ENCODE peak calls at places on chromosomes 6 and 20, in nine cellular contexts. Y, W, Q, N, S, M, B, H and D are unnamed samples.

GRCh38 chr6:30720738-30721197 is 616 bp downstream of the TUBB start:
- DNase-seq in Y (no peak), W (peak), Q (peak), N (peak), S (peak), M (peak), B (peak), H (peak), D (peak)

GRCh38 chr6:106122306-106122940 is 36.3 kb downstream of the PRDM1 start:
- DNase-seq in Y (no peak), W (peak), Q (no peak), N (no peak), S (no peak), M (no peak), B (no peak), H (no peak), D (no peak)

GRCh38 chr20:1225263-1225728 is 548 bp upstream of the RAD21L1 start:
- DNase-seq in Y (no peak), W (peak), Q (no peak), N (peak), S (no peak), M (no peak), B (no peak), H (peak), D (no peak)

GRCh38 chr20:15643713-15644112 is 929.5 kb downstream of the KIF16B start:
- DNase-seq in Y (no peak), W (no peak), Q (no peak), N (peak), S (no peak), M (no peak), B (no peak), H (no peak), D (no peak)

GRCh38 chr6:21538186-21538798 is 55.3 kb upstream of the SOX4 start:
- DNase-seq in Y (no peak), W (no peak), Q (no peak), N (no peak), S (no peak), M (peak), B (no peak), H (no peak), D (no peak)

GRCh38 chr6:149503276-149503675 is 18.5 kb upstream of the ZC3H12D start:
- DNase-seq in Y (no peak), W (no peak), Q (no peak), N (no peak), S (no peak), M (no peak), B (no peak), H (no peak), D (no peak)

GRCh38 chr6:154619183-154619582 is 108.7 kb upstream of the CNKSR3 start:
- DNase-seq in Y (no peak), W (no peak), Q (peak), N (no peak), S (no peak), M (no peak), B (no peak), H (no peak), D (peak)

GRCh38 chr6:18415671-18416340 is 28.7 kb downstream of the RNF144B start:
- DNase-seq in Y (no peak), W (no peak), Q (no peak), N (no peak), S (no peak), M (peak), B (no peak), H (no peak), D (no peak)

GRCh38 chr6:135311446-135312200 is 130.5 kb downstream of the MYB start:
- DNase-seq in Y (no peak), W (peak), Q (no peak), N (no peak), S (no peak), M (no peak), B (no peak), H (no peak), D (no peak)

GRCh38 chr20:41534842-41535241 is 83.3 kb downstream of the CHD6 start:
- DNase-seq in Y (no peak), W (no peak), Q (no peak), N (no peak), S (no peak), M (no peak), B (no peak), H (no peak), D (no peak)

GRCh38 chr6:137968468-137968804 is 101.4 kb downstream of the TNFAIP3 start:
- DNase-seq in Y (no peak), W (no peak), Q (no peak), N (no peak), S (peak), M (no peak), B (no peak), H (no peak), D (no peak)

GRCh38 chr6:170094686-170095272 is 196.1 kb downstream of the DLL1 start:
- DNase-seq in Y (no peak), W (no peak), Q (no peak), N (no peak), S (no peak), M (no peak), B (no peak), H (peak), D (peak)

GRCh38 chr6:35058041-35058675 is 83.0 kb downstream of the TCP11 start:
- DNase-seq in Y (no peak), W (no peak), Q (no peak), N (no peak), S (no peak), M (no peak), B (no peak), H (no peak), D (no peak)

GRCh38 chr6:3088446-3088845 is 20.2 kb downstream of the RIPK1 start:
- DNase-seq in Y (no peak), W (no peak), Q (no peak), N (no peak), S (no peak), M (peak), B (no peak), H (peak), D (no peak)

GRCh38 chr6:121522265-121522664 is 86.8 kb downstream of the GJA1 start:
- DNase-seq in Y (no peak), W (no peak), Q (no peak), N (peak), S (no peak), M (peak), B (no peak), H (no peak), D (no peak)

GRCh38 chr6:107822154-107823046 is 1.7 kb downstream of the SCML4 start:
- DNase-seq in Y (peak), W (no peak), Q (peak), N (peak), S (peak), M (no peak), B (peak), H (no peak), D (no peak)

GRCh38 chr6:54135665-54136370 is 24.6 kb downstream of the MLIP start:
- DNase-seq in Y (no peak), W (no peak), Q (no peak), N (peak), S (no peak), M (no peak), B (no peak), H (no peak), D (no peak)